ENCODE peak calls at places on chromosomes 1 and 21, in ten cellular contexts. C, M, X, B, T, G, U, D, Z and I are unnamed samples.

GRCh38 chr1:6906783-6907182 is 121.5 kb downstream of the CAMTA1 start:
- DNase-seq in C (no peak), M (no peak), X (no peak), B (no peak), T (no peak), G (no peak), U (no peak), D (no peak), Z (no peak), I (no peak)

GRCh38 chr1:196951711-196952394 is 8.3 kb downstream of the CFHR2 start:
- DNase-seq in C (no peak), M (no peak), X (no peak), B (no peak), T (no peak), G (no peak), U (no peak), D (no peak), Z (no peak), I (no peak)

GRCh38 chr1:1910033-1910465 is 5.0 kb upstream of the CALML6 start:
- DNase-seq in C (no peak), M (no peak), X (no peak), B (no peak), T (no peak), G (no peak), U (no peak), D (no peak), Z (no peak), I (no peak)

GRCh38 chr1:198699167-198700015 is 60.6 kb downstream of the PTPRC start:
- DNase-seq in C (peak; percentile 86), M (no peak), X (no peak), B (peak; percentile 82), T (peak; percentile 38), G (peak; percentile 63), U (no peak), D (peak; percentile 48), Z (no peak), I (peak; percentile 36)

GRCh38 chr1:244325056-244325764 is 126.5 kb downstream of the ADSS2 start:
- DNase-seq in C (peak; percentile 30), M (peak; percentile 75), X (no peak), B (no peak), T (no peak), G (no peak), U (peak; percentile 66), D (peak; percentile 33), Z (no peak), I (no peak)

GRCh38 chr21:38306833-38307232 is 50.0 kb downstream of the KCNJ15 start:
- DNase-seq in C (no peak), M (no peak), X (peak; percentile 93), B (no peak), T (no peak), G (no peak), U (no peak), D (peak; percentile 93), Z (peak; percentile 80), I (peak; percentile 96)

GRCh38 chr1:52162947-52163346 is 21.1 kb downstream of the ZFYVE9 start:
- DNase-seq in C (no peak), M (no peak), X (no peak), B (no peak), T (no peak), G (no peak), U (no peak), D (no peak), Z (no peak), I (no peak)

GRCh38 chr1:68229927-68230812 is 2.2 kb downstream of the WLS start:
- DNase-seq in C (no peak), M (no peak), X (no peak), B (peak; percentile 7), T (no peak), G (peak; percentile 27), U (no peak), D (peak; percentile 64), Z (no peak), I (no peak)

GRCh38 chr21:38793060-38793459 is 12.7 kb upstream of the ETS2 start:
- DNase-seq in C (no peak), M (no peak), X (no peak), B (no peak), T (no peak), G (no peak), U (no peak), D (no peak), Z (no peak), I (no peak)

GRCh38 chr1:154863702-154864174 is 6.3 kb downstream of the KCNN3 start:
- DNase-seq in C (peak; percentile 48), M (peak; percentile 80), X (no peak), B (peak; percentile 65), T (peak; percentile 85), G (peak; percentile 52), U (peak; percentile 63), D (peak; percentile 39), Z (no peak), I (peak; percentile 75)

GRCh38 chr1:147556643-147557042 is 15.3 kb downstream of the BCL9 start:
- DNase-seq in C (no peak), M (no peak), X (no peak), B (no peak), T (no peak), G (no peak), U (no peak), D (no peak), Z (no peak), I (no peak)
- TF ChIP-seq CTCF in C (no peak), M (no peak), X (no peak), B (no peak), T (no peak), G (no peak), U (no peak), D (no peak), Z (no peak), I (no peak)

GRCh38 chr1:5828322-5828935 is 163.8 kb downstream of the NPHP4 start:
- DNase-seq in C (no peak), M (no peak), X (no peak), B (no peak), T (no peak), G (no peak), U (no peak), D (no peak), Z (no peak), I (no peak)

GRCh38 chr1:5831600-5832335 is 160.5 kb downstream of the NPHP4 start:
- DNase-seq in C (no peak), M (no peak), X (no peak), B (no peak), T (no peak), G (no peak), U (no peak), D (no peak), Z (no peak), I (no peak)

GRCh38 chr1:5829414-5829813 is 162.8 kb downstream of the NPHP4 start:
- DNase-seq in C (no peak), M (no peak), X (no peak), B (no peak), T (no peak), G (no peak), U (no peak), D (no peak), Z (no peak), I (no peak)

GRCh38 chr1:5832916-5833895 is 159.0 kb downstream of the NPHP4 start:
- DNase-seq in C (no peak), M (no peak), X (no peak), B (no peak), T (no peak), G (no peak), U (no peak), D (no peak), Z (no peak), I (no peak)

GRCh38 chr1:5830771-5831599 is 161.2 kb downstream of the NPHP4 start:
- DNase-seq in C (peak; percentile 18), M (no peak), X (no peak), B (no peak), T (no peak), G (peak; percentile 25), U (peak; percentile 39), D (no peak), Z (no peak), I (no peak)
- TF ChIP-seq CTCF in C (no peak), M (peak; percentile 30), X (no peak), B (no peak), T (no peak), G (peak; percentile 42), U (no peak), D (no peak), Z (no peak), I (no peak)

DNA sequence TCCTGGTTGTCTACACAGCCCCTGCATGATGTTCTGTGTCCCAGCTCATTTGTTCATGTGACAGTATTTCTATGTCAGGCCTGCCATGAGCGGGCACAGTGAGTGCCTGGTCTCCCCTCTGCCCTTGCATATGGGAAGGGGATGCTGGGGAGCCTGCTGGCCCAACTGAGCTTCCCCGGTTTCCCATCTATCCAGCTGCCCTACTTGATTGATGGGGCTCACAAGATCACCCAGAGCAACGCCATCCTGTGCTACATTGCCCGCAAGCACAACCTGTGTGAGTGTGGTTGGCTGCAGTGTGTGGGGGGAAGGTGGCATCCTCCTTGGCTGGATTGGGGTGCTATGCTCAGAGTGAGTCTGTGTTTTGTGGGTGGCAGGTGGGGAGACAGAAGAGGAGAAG is 1.5 kb downstream of the GSTM4 start:
- DNase-seq in C (no peak), M (no peak), X (no peak), B (no peak), T (no peak), G (no peak), U (peak; percentile 0), D (no peak), Z (no peak), I (no peak)
- TF ChIP-seq CTCF in C (no peak), M (no peak), X (no peak), B (no peak), T (no peak), G (no peak), U (no peak), D (no peak), Z (no peak), I (no peak)

DNA sequence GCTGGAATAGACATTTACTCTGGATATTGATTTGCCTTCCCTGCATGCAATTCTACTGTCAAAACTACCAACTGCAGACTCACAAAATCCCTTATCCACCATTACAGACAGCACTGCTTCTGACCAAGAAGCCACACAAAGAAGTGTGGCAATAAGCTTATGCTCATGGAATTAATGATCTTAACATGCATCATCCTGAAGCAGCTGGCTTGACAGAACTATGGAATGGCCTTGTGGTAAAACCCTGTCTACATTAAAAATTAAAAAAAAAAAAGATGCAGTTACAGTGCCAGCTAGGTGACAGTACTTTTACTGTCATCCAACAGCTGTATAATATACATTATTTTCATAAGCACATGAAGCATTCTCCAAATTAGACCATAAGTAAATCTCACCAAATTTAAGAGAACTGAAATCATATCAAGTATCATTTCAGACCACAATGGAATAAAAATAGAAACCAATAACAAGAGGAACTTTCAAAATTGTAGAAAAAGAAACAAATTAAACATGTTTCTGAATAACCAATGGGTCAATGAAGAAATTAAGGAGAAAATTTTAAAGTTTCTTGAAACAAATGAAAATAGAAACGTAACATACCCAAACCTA is 70.7 kb downstream of the SCMH1 start:
- DNase-seq in C (no peak), M (no peak), X (no peak), B (no peak), T (no peak), G (no peak), U (no peak), D (no peak), Z (no peak), I (no peak)
- TF ChIP-seq CTCF in C (no peak), M (no peak), X (no peak), B (no peak), T (no peak), G (no peak), U (no peak), D (no peak), Z (no peak), I (no peak)

DNA sequence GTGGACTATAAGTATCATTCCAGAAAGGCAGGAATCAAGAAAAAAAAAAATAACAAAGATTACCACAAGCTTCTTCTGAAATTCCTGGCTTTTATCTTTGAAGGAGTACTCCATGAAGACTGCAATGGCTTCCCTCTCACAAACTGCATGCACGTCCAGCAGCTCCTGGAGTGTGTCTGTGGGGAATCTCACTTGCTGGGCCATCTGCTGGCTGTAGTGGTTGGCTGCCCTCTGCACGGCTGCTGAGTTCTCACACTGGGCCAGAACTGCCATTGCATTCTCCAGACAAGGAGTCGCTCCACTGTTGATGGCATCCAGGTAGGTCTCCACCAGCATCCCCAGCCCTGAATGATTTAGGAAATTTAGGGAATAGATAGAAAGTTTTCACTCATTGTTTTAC is 23.3 kb upstream of the GBP2 start:
- DNase-seq in C (no peak), M (no peak), X (peak; percentile 8), B (peak; percentile 51), T (no peak), G (no peak), U (no peak), D (peak; percentile 54), Z (no peak), I (peak; percentile 22)
- TF ChIP-seq CTCF in C (no peak), M (peak; percentile 2), X (peak; percentile 60), B (no peak), T (no peak), G (peak; percentile 23), U (no peak), D (peak; percentile 47), Z (peak; percentile 43), I (peak; percentile 59)